ENCODE peak calls at places on chromosomes 6 and 20, in four cellular contexts. One of them, this sample, is unnamed.

GRCh38 chr20:50302463-50303041 is 111.9 kb downstream of the CEBPB start:
- DNase-seq in activated CD4-positive, CD25-positive, alpha-beta regulatory T cell: no peak
- DNase-seq in AML-193: no peak
- DNase-seq in GM23248: peak
- DNase-seq in this sample: no peak

GRCh38 chr20:23361108-23361650 is 803 bp upstream of the GZF1 start:
- DNase-seq in activated CD4-positive, CD25-positive, alpha-beta regulatory T cell: no peak
- DNase-seq in AML-193: peak
- DNase-seq in GM23248: peak
- DNase-seq in this sample: peak

GRCh38 chr6:134345780-134346179 is 27.9 kb upstream of the SGK1 start:
- DNase-seq in activated CD4-positive, CD25-positive, alpha-beta regulatory T cell: no peak
- DNase-seq in AML-193: no peak
- DNase-seq in GM23248: no peak
- DNase-seq in this sample: no peak

GRCh38 chr6:85641522-85641915 is 1.2 kb downstream of the SYNCRIP start:
- DNase-seq in activated CD4-positive, CD25-positive, alpha-beta regulatory T cell: no peak
- DNase-seq in AML-193: no peak
- DNase-seq in GM23248: peak
- DNase-seq in this sample: no peak

GRCh38 chr6:35047265-35048011 is 93.7 kb downstream of the TCP11 start:
- DNase-seq in activated CD4-positive, CD25-positive, alpha-beta regulatory T cell: no peak
- DNase-seq in AML-193: peak
- DNase-seq in GM23248: peak
- DNase-seq in this sample: peak

GRCh38 chr6:74073429-74073828 is 377.4 kb downstream of the CD109 start:
- DNase-seq in activated CD4-positive, CD25-positive, alpha-beta regulatory T cell: no peak
- DNase-seq in AML-193: no peak
- DNase-seq in GM23248: peak
- DNase-seq in this sample: no peak

GRCh38 chr6:34671801-34672656 is 24.5 kb downstream of the ILRUN start:
- DNase-seq in activated CD4-positive, CD25-positive, alpha-beta regulatory T cell: peak
- DNase-seq in AML-193: no peak
- DNase-seq in GM23248: peak
- DNase-seq in this sample: no peak

GRCh38 chr6:109226353-109226752 is 131.0 kb downstream of the CEP57L1 start:
- DNase-seq in activated CD4-positive, CD25-positive, alpha-beta regulatory T cell: no peak
- DNase-seq in AML-193: no peak
- DNase-seq in GM23248: no peak
- DNase-seq in this sample: no peak

GRCh38 chr20:36813784-36814136 is 40.2 kb upstream of the DSN1 start:
- DNase-seq in activated CD4-positive, CD25-positive, alpha-beta regulatory T cell: no peak
- DNase-seq in AML-193: no peak
- DNase-seq in GM23248: no peak
- DNase-seq in this sample: no peak

GRCh38 chr20:62911701-62912280 is 14.5 kb downstream of the DIDO1 start:
- DNase-seq in activated CD4-positive, CD25-positive, alpha-beta regulatory T cell: no peak
- DNase-seq in AML-193: no peak
- DNase-seq in GM23248: no peak
- DNase-seq in this sample: no peak

GRCh38 chr6:158630944-158631616 is 13.5 kb downstream of the DYNLT1 start:
- DNase-seq in activated CD4-positive, CD25-positive, alpha-beta regulatory T cell: no peak
- DNase-seq in AML-193: no peak
- DNase-seq in GM23248: peak
- DNase-seq in this sample: no peak

GRCh38 chr20:10667077-10667401 is 6.8 kb downstream of the JAG1 start:
- DNase-seq in activated CD4-positive, CD25-positive, alpha-beta regulatory T cell: no peak
- DNase-seq in AML-193: no peak
- DNase-seq in GM23248: no peak
- DNase-seq in this sample: no peak

GRCh38 chr6:16108996-16109658 is 19.8 kb upstream of the MYLIP start:
- DNase-seq in activated CD4-positive, CD25-positive, alpha-beta regulatory T cell: no peak
- DNase-seq in AML-193: no peak
- DNase-seq in GM23248: no peak
- DNase-seq in this sample: no peak

GRCh38 chr6:75300206-75300605 is 15.6 kb upstream of the TMEM30A start:
- DNase-seq in activated CD4-positive, CD25-positive, alpha-beta regulatory T cell: no peak
- DNase-seq in AML-193: no peak
- DNase-seq in GM23248: no peak
- DNase-seq in this sample: no peak

GRCh38 chr6:56403663-56404200 is 156.4 kb upstream of the COL21A1 start:
- DNase-seq in activated CD4-positive, CD25-positive, alpha-beta regulatory T cell: no peak
- DNase-seq in AML-193: no peak
- DNase-seq in GM23248: no peak
- DNase-seq in this sample: no peak

GRCh38 chr6:117478853-117479231 is 3.6 kb upstream of the DCBLD1 start:
- DNase-seq in activated CD4-positive, CD25-positive, alpha-beta regulatory T cell: no peak
- DNase-seq in AML-193: no peak
- DNase-seq in GM23248: no peak
- DNase-seq in this sample: no peak

GRCh38 chr6:147534116-147534865 is 25.8 kb downstream of the SAMD5 start:
- DNase-seq in activated CD4-positive, CD25-positive, alpha-beta regulatory T cell: no peak
- DNase-seq in AML-193: no peak
- DNase-seq in GM23248: no peak
- DNase-seq in this sample: no peak

GRCh38 chr6:53483423-53484353 is 61.2 kb downstream of the GCLC start:
- DNase-seq in activated CD4-positive, CD25-positive, alpha-beta regulatory T cell: no peak
- DNase-seq in AML-193: peak
- DNase-seq in GM23248: peak
- DNase-seq in this sample: peak

GRCh38 chr6:52407467-52407866 is 12.7 kb upstream of the EFHC1 start:
- DNase-seq in activated CD4-positive, CD25-positive, alpha-beta regulatory T cell: no peak
- DNase-seq in AML-193: peak
- DNase-seq in GM23248: peak
- DNase-seq in this sample: peak

GRCh38 chr6:170403451-170403850 is 96.9 kb downstream of the FAM120B start:
- DNase-seq in activated CD4-positive, CD25-positive, alpha-beta regulatory T cell: no peak
- DNase-seq in AML-193: no peak
- DNase-seq in GM23248: peak
- DNase-seq in this sample: no peak

GRCh38 chr6:89239338-89239737 is 22.2 kb upstream of the GABRR1 start:
- DNase-seq in activated CD4-positive, CD25-positive, alpha-beta regulatory T cell: no peak
- DNase-seq in AML-193: peak
- DNase-seq in GM23248: peak
- DNase-seq in this sample: no peak

GRCh38 chr6:125114248-125114858 is 39.2 kb upstream of the TPD52L1 start:
- DNase-seq in activated CD4-positive, CD25-positive, alpha-beta regulatory T cell: no peak
- DNase-seq in AML-193: peak
- DNase-seq in GM23248: peak
- DNase-seq in this sample: no peak

GRCh38 chr20:64041781-64042771 is 6.1 kb downstream of the C20orf204 start:
- DNase-seq in activated CD4-positive, CD25-positive, alpha-beta regulatory T cell: no peak
- DNase-seq in AML-193: no peak
- DNase-seq in GM23248: no peak
- DNase-seq in this sample: no peak

GRCh38 chr6:93418448-93419303 is 683 bp downstream of the EPHA7 start:
- DNase-seq in activated CD4-positive, CD25-positive, alpha-beta regulatory T cell: no peak
- DNase-seq in AML-193: no peak
- DNase-seq in GM23248: peak
- DNase-seq in this sample: no peak

GRCh38 chr6:139539852-139540251 is 165.4 kb upstream of the CITED2 start:
- DNase-seq in activated CD4-positive, CD25-positive, alpha-beta regulatory T cell: no peak
- DNase-seq in AML-193: no peak
- DNase-seq in GM23248: peak
- DNase-seq in this sample: no peak

GRCh38 chr20:25048519-25048952 is 9.4 kb downstream of the ACSS1 start:
- DNase-seq in activated CD4-positive, CD25-positive, alpha-beta regulatory T cell: no peak
- DNase-seq in AML-193: no peak
- DNase-seq in GM23248: no peak
- DNase-seq in this sample: peak

GRCh38 chr6:64325093-64325492 is 689.5 kb downstream of the PHF3 start:
- DNase-seq in activated CD4-positive, CD25-positive, alpha-beta regulatory T cell: no peak
- DNase-seq in AML-193: no peak
- DNase-seq in GM23248: no peak
- DNase-seq in this sample: no peak

GRCh38 chr20:10929023-10929422 is 255.2 kb upstream of the JAG1 start:
- DNase-seq in activated CD4-positive, CD25-positive, alpha-beta regulatory T cell: no peak
- DNase-seq in AML-193: no peak
- DNase-seq in GM23248: no peak
- DNase-seq in this sample: no peak

GRCh38 chr20:8534368-8534767 is 402.3 kb downstream of the PLCB1 start:
- DNase-seq in activated CD4-positive, CD25-positive, alpha-beta regulatory T cell: no peak
- DNase-seq in AML-193: no peak
- DNase-seq in GM23248: no peak
- DNase-seq in this sample: no peak

GRCh38 chr6:148316308-148316707 is 26.3 kb upstream of the SASH1 start:
- DNase-seq in activated CD4-positive, CD25-positive, alpha-beta regulatory T cell: no peak
- DNase-seq in AML-193: no peak
- DNase-seq in GM23248: no peak
- DNase-seq in this sample: no peak

GRCh38 chr6:3081965-3082364 is 13.7 kb downstream of the RIPK1 start:
- DNase-seq in activated CD4-positive, CD25-positive, alpha-beta regulatory T cell: no peak
- DNase-seq in AML-193: no peak
- DNase-seq in GM23248: no peak
- DNase-seq in this sample: no peak

GRCh38 chr6:7219310-7219709 is 93.7 kb downstream of the SSR1 start:
- DNase-seq in activated CD4-positive, CD25-positive, alpha-beta regulatory T cell: no peak
- DNase-seq in AML-193: no peak
- DNase-seq in GM23248: peak
- DNase-seq in this sample: no peak

GRCh38 chr20:38032585-38033329 is 499 bp downstream of the TTI1 start:
- DNase-seq in activated CD4-positive, CD25-positive, alpha-beta regulatory T cell: peak
- DNase-seq in AML-193: peak
- DNase-seq in GM23248: peak
- DNase-seq in this sample: no peak

GRCh38 chr6:151679081-151679480 is 128.4 kb upstream of the ESR1 start:
- DNase-seq in activated CD4-positive, CD25-positive, alpha-beta regulatory T cell: no peak
- DNase-seq in AML-193: no peak
- DNase-seq in GM23248: peak
- DNase-seq in this sample: no peak

GRCh38 chr6:37332894-37333293 is 20.9 kb upstream of the RNF8 start:
- DNase-seq in activated CD4-positive, CD25-positive, alpha-beta regulatory T cell: no peak
- DNase-seq in AML-193: no peak
- DNase-seq in GM23248: no peak
- DNase-seq in this sample: no peak

GRCh38 chr20:62266340-62266739 is 28.0 kb downstream of the OSBPL2 start:
- DNase-seq in activated CD4-positive, CD25-positive, alpha-beta regulatory T cell: no peak
- DNase-seq in AML-193: no peak
- DNase-seq in GM23248: no peak
- DNase-seq in this sample: no peak

GRCh38 chr20:1469306-1469905 is 2.8 kb upstream of the NSFL1C start:
- DNase-seq in activated CD4-positive, CD25-positive, alpha-beta regulatory T cell: no peak
- DNase-seq in AML-193: no peak
- DNase-seq in GM23248: peak
- DNase-seq in this sample: no peak

GRCh38 chr20:3980260-3981131 is 34.9 kb downstream of the RNF24 start:
- DNase-seq in activated CD4-positive, CD25-positive, alpha-beta regulatory T cell: no peak
- DNase-seq in AML-193: no peak
- DNase-seq in GM23248: peak
- DNase-seq in this sample: no peak

GRCh38 chr20:38751360-38751976 is 3.2 kb downstream of the ACTR5 start:
- DNase-seq in activated CD4-positive, CD25-positive, alpha-beta regulatory T cell: no peak
- DNase-seq in AML-193: peak
- DNase-seq in GM23248: peak
- DNase-seq in this sample: no peak

GRCh38 chr6:168326294-168327261 is 7.0 kb upstream of the DACT2 start:
- DNase-seq in activated CD4-positive, CD25-positive, alpha-beta regulatory T cell: no peak
- DNase-seq in AML-193: no peak
- DNase-seq in GM23248: no peak
- DNase-seq in this sample: no peak

This sample was measured in GF-D8.